ENCODE peak calls at places on chromosomes 13 and 19, in five cellular contexts. J, S, U, Q and P are unnamed samples.

GRCh38 chr19:3346677-3347353 is 19.6 kb upstream of the NFIC start:
- ATAC-seq in J (peak), S (no peak), U (no peak), Q (no peak), P (peak)

GRCh38 chr13:66657165-66657895 is 572.8 kb downstream of the PCDH9 start:
- ATAC-seq in J (peak), S (peak), U (no peak), Q (no peak), P (peak)

GRCh38 chr13:112160558-112160957 is 93.6 kb downstream of the SOX1 start:
- ATAC-seq in J (no peak), S (no peak), U (no peak), Q (no peak), P (no peak)

GRCh38 chr13:86757236-86757978 is 913.8 kb upstream of the SLITRK5 start:
- ATAC-seq in J (no peak), S (no peak), U (no peak), Q (peak), P (no peak)

GRCh38 chr19:16073988-16074387 is 2.3 kb upstream of the TPM4 start:
- ATAC-seq in J (no peak), S (no peak), U (no peak), Q (no peak), P (no peak)

GRCh38 chr19:6530385-6531162 is at the start of gene TNFSF9:
- ATAC-seq in J (peak), S (peak), U (peak), Q (peak), P (peak)

GRCh38 chr13:51501096-51501495 is 48.3 kb upstream of the INTS6 start:
- ATAC-seq in J (no peak), S (no peak), U (no peak), Q (no peak), P (no peak)

GRCh38 chr13:47241446-47241845 is 344.6 kb upstream of the HTR2A start:
- ATAC-seq in J (no peak), S (no peak), U (peak), Q (no peak), P (no peak)

GRCh38 chr13:81104316-81104715 is 763.4 kb upstream of the SPRY2 start:
- ATAC-seq in J (no peak), S (no peak), U (no peak), Q (no peak), P (no peak)

GRCh38 chr19:51407631-51408131 is 9.8 kb downstream of the SIGLEC10 start:
- ATAC-seq in J (peak), S (peak), U (peak), Q (peak), P (peak)

DNA sequence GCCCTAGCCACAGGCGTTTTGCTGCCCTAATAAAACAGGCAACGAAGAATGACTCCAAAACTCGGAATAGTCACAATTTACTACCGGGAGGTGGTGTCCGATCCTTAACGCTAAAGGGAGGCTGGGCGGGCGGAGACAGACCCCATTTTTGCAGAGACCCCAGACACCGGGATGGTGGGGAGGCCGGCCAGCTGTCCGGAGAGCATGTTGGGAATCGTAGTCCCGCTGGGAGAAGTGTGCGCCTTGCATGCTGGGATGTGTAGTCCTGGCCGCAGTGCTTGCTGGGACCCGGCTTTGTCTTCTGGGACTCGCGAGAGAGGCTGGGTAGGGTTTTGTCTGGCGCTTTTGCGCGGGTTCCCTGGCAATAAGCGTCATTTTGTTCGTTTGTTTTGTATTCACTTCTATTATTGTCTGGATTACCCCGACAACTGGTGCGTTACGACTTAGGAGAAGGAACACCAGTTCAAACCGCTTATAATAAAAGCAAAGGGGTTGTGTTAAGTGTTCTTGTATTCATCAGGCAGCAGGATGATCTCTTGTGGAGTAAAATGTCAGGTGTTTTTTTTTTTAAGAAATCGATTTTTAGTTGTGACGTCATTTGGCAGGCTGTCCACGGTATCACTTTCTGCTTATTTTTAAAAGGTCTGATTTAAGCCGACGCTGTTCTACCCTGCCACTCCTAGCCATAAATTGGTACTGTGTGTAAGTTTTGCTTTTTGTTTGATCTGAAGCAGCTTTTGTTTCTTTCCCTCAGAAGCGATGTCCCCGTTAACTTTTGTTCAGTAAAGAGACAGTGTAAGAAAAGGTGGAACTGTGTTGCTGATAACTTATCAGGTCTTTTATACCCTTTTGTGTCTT is 676 bp upstream of the HSPH1 start:
- ATAC-seq in J (peak), S (peak), U (peak), Q (peak), P (peak)
- TF ChIP-seq EP300 in J (no peak), S (no peak), U (no peak), Q (no peak), P (no peak)

DNA sequence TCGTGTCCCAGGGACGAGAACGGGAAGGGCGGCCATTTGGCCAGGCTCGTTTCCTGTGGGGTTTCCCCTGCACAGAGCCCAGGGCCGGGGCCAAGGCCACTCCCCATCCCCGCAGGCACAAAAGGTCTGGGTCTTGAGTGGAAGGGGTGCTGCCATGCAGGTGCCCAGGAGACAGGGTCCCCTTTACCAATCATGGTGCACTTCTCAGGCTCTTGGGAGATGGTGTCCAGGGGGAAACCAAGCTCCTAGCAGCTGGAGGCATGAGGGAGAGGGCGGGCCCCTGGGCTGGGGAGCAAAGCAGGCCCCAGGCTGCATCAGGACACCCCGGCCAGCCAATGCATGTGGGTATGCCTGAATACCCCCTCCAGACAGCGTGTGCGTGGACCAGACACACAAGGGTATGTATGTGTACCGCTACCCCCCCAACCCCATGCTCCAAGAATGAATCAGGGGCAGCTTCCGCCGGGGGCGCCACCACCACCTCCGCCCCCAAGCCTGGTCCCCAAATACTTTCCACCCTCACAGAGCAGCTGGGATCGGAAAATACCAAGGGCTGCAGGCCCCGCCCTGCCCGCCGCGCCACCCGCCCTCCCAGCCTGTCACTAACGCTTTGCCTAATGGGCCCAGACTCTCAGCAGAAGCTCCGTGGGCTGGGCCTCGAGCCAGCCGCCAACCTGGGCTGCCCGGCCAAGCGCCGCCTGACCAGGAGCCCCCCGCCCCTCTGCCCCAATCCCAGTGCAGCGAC is 37.6 kb upstream of the NANOS3 start:
- ATAC-seq in J (peak), S (peak), U (no peak), Q (peak), P (peak)
- TF ChIP-seq EP300 in J (peak), S (no peak), U (no peak), Q (no peak), P (no peak)

GRCh38 chr19:52662631-52663030 is 24.5 kb upstream of the ZNF83 start:
- ATAC-seq in J (no peak), S (no peak), U (no peak), Q (no peak), P (no peak)
- TF ChIP-seq EP300 in J (no peak), S (no peak), U (no peak), Q (no peak), P (no peak)

GRCh38 chr19:55304279-55304978 is 20.6 kb downstream of the BRSK1 start:
- ATAC-seq in J (no peak), S (peak), U (peak), Q (peak), P (no peak)

GRCh38 chr19:55300821-55301458 is 17.1 kb downstream of the BRSK1 start:
- ATAC-seq in J (no peak), S (no peak), U (peak), Q (no peak), P (no peak)

GRCh38 chr19:55299991-55300390 is 16.2 kb downstream of the BRSK1 start:
- ATAC-seq in J (no peak), S (no peak), U (no peak), Q (no peak), P (no peak)

GRCh38 chr19:55303477-55303876 is 19.7 kb downstream of the BRSK1 start:
- ATAC-seq in J (no peak), S (no peak), U (no peak), Q (no peak), P (no peak)

DNA sequence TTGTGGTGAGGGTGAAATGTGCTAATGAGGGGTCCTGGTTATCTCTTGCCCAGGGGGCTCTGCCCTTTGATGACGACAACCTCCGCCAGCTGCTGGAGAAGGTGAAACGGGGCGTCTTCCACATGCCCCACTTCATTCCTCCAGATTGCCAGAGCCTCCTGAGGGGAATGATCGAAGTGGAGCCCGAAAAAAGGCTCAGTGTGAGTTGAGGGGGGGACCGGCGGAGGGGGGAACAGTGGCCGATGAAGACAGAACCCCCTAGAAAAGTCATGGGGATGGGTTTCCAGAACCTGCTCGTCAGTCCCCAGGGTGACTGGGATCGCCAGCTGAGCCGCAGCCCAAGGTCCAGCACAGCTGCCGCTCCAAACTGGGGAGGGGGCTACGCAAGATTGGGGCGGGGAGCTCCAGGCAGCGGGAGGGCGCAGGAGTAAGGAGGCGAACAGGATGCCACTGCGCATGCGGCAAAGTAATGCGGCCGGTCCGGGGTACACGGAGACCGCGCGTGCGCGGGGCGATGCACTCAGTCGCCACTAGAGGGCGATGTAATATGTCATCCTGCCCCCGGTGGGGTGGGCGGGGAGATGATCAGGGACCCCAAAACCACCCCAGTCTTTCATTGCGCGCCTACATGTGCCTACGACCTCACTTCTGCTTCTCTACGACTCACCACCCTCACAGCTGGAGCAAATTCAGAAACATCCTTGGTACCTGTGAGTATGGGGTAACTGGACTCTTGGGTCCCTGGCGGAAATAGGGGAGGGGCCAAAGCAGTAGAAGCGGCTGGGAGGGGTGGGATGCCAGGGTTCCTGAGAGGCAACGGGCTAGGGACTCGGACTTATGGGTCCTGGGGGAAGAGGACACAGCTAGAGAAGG is 17.9 kb downstream of the BRSK1 start:
- ATAC-seq in J (peak), S (peak), U (peak), Q (peak), P (peak)
- TF ChIP-seq EP300 in J (no peak), S (no peak), U (no peak), Q (no peak), P (no peak)